ENCODE peak calls at places on chromosomes 5 and 9, in five cellular contexts. R is type B pancreatic cell; L is EH; J is stimulated activated CD4-positive, alpha-beta T cell treated with anti-CD3 and anti-CD28 coated beads, Interleukin-1b, Interleukin-23, amount 100 ng/mL, for 24 hours; O is activated CD8-positive, alpha-beta memory T cell treated with anti-CD3 and anti-CD28 coated beads for 48 hours. F is an unnamed sample.
A peak's percentile ranks its signal among the peaks of the same experiment; 100 is the strongest.

GRCh38 chr5:34005211-34005610 is 2.6 kb downstream of the AMACR start:
- DNase-seq in J (no peak), O (no peak), L (no peak), R (no peak), F (no peak)

GRCh38 chr5:150999704-151000452 is 20.5 kb upstream of the GPX3 start:
- DNase-seq in O (no peak), J (no peak), L (peak; percentile 21), R (peak; percentile 40), F (no peak)

GRCh38 chr5:54756796-54757402 is 228.5 kb downstream of the ESM1 start:
- DNase-seq in J (no peak), R (no peak), L (peak; percentile 63), O (no peak), F (no peak)

GRCh38 chr5:97600486-97600885 is 417.4 kb upstream of the RIOK2 start:
- DNase-seq in L (peak; percentile 58), J (no peak), R (no peak), O (no peak), F (no peak)

GRCh38 chr5:101915559-101915958 is 380.5 kb downstream of the SLCO4C1 start:
- DNase-seq in L (peak; percentile 8), J (no peak), R (no peak), O (no peak), F (peak; percentile 14)

GRCh38 chr9:16704489-16705111 is 165.9 kb downstream of the BNC2 start:
- DNase-seq in L (no peak), J (no peak), R (no peak), O (no peak), F (peak; percentile 66)

GRCh38 chr5:75509956-75510355 is 1.5 kb downstream of the CERT1 start:
- DNase-seq in O (no peak), L (peak; percentile 53), R (no peak), J (no peak), F (no peak)

GRCh38 chr5:112906637-112907036 is 15.4 kb downstream of the REEP5 start:
- DNase-seq in L (no peak), O (no peak), J (no peak), R (no peak), F (no peak)

GRCh38 chr9:35521708-35522107 is 31.8 kb downstream of the RUSC2 start:
- DNase-seq in O (no peak), R (no peak), J (no peak), L (peak; percentile 86), F (no peak)

GRCh38 chr5:149730620-149731331 is 666 bp downstream of the PPARGC1B start:
- DNase-seq in J (peak; percentile 20), L (peak; percentile 17), O (peak; percentile 54), R (peak; percentile 74), F (peak; percentile 59)